ENCODE peak calls at places on chromosomes 2 and 18, in seven cellular contexts. O is HCT116, M is K562, V is H1, K is HepG2, F is SK-N-SH, A is GM12878. L is an unnamed sample.

GRCh38 chr2:166361351-166362153 is 14.2 kb downstream of the SCN9A start:
- DNase-seq in O (peak; percentile 26), M (no peak), F (peak; percentile 22), K (peak; percentile 79), A (no peak), V (no peak), L (no peak)

GRCh38 chr18:51236225-51236624 is 38.7 kb upstream of the MEX3C start:
- DNase-seq in F (no peak), V (no peak), A (no peak), K (peak; percentile 72), M (peak; percentile 25), O (peak; percentile 31), L (no peak)

GRCh38 chr2:96142217-96143113 is 2.8 kb downstream of the DUSP2 start:
- DNase-seq in M (peak; percentile 79), K (peak; percentile 22), V (no peak), F (no peak), A (no peak), O (no peak), L (no peak)

GRCh38 chr2:63589148-63589972 is 597 bp downstream of the MDH1 start:
- DNase-seq in A (no peak), M (peak; percentile 25), K (peak; percentile 27), V (no peak), F (peak; percentile 19), O (no peak), L (no peak)

GRCh38 chr2:37917281-37918228 is 7.5 kb upstream of the RMDN2 start:
- DNase-seq in O (no peak), V (no peak), F (no peak), K (no peak), M (no peak), A (no peak), L (no peak)

GRCh38 chr2:172128484-172128883 is 25.8 kb upstream of the DLX2 start:
- DNase-seq in O (no peak), V (no peak), M (no peak), F (no peak), A (no peak), K (no peak), L (no peak)

GRCh38 chr2:201448701-201449100 is 2.6 kb downstream of the TRAK2 start:
- DNase-seq in A (no peak), K (no peak), V (no peak), M (no peak), O (no peak), F (no peak), L (no peak)

GRCh38 chr2:36367497-36368353 is 12.1 kb downstream of the CRIM1 start:
- DNase-seq in O (no peak), V (no peak), M (no peak), F (no peak), A (no peak), K (peak; percentile 72), L (peak; percentile 53)

GRCh38 chr2:122163596-122163995 is 408.1 kb downstream of the TSN start:
- DNase-seq in O (no peak), M (no peak), F (no peak), V (no peak), A (no peak), K (no peak), L (no peak)

GRCh38 chr2:193584001-193584400 is 1389.3 kb upstream of the TMEFF2 start:
- DNase-seq in O (peak; percentile 32), V (no peak), A (no peak), F (peak; percentile 6), K (peak; percentile 30), M (no peak), L (peak; percentile 59)

GRCh38 chr2:27720004-27720551 is 51.4 kb upstream of the MRPL33 start:
- DNase-seq in M (no peak), V (no peak), K (peak; percentile 54), O (peak; percentile 89), A (no peak), F (no peak), L (no peak)

GRCh38 chr18:79933765-79934164 is 17.7 kb downstream of the SLC66A2 start:
- DNase-seq in O (no peak), F (no peak), V (no peak), A (no peak), M (no peak), K (peak; percentile 81), L (peak; percentile 19)

GRCh38 chr2:82792316-82792715 is 1666.8 kb downstream of the SUCLG1 start:
- DNase-seq in F (no peak), O (no peak), A (no peak), M (no peak), V (no peak), K (no peak), L (no peak)

GRCh38 chr2:23381084-23381483 is 3.9 kb upstream of the KLHL29 start:
- DNase-seq in K (peak; percentile 18), V (no peak), M (no peak), O (peak; percentile 89), A (peak; percentile 44), F (no peak), L (peak; percentile 60)

GRCh38 chr2:43421194-43421593 is 174.6 kb downstream of the THADA start:
- DNase-seq in V (no peak), A (no peak), K (no peak), F (no peak), M (no peak), O (no peak), L (no peak)

GRCh38 chr18:48123324-48123723 is 192.9 kb upstream of the SMAD2 start:
- DNase-seq in A (no peak), V (no peak), O (no peak), K (no peak), F (no peak), M (no peak), L (no peak)

GRCh38 chr2:6443424-6443823 is 422.3 kb downstream of the CMPK2 start:
- DNase-seq in O (no peak), V (no peak), K (no peak), F (no peak), M (no peak), A (no peak), L (no peak)

GRCh38 chr2:32750880-32751279 is 123.0 kb downstream of the TTC27 start:
- DNase-seq in M (no peak), O (no peak), K (no peak), V (no peak), A (no peak), F (peak; percentile 32), L (no peak)

GRCh38 chr2:10500601-10501361 is 52.7 kb upstream of the ODC1 start:
- DNase-seq in V (no peak), M (no peak), F (no peak), O (no peak), K (no peak), A (no peak), L (no peak)

GRCh38 chr2:235583144-235583543 is 89.3 kb downstream of the AGAP1 start:
- DNase-seq in V (no peak), F (no peak), K (peak; percentile 42), A (no peak), O (no peak), M (no peak), L (no peak)
- TF ChIP-seq JUND in V (no peak), F (no peak), K (no peak), A (no peak), O (no peak), M (no peak), L (no peak)

DNA sequence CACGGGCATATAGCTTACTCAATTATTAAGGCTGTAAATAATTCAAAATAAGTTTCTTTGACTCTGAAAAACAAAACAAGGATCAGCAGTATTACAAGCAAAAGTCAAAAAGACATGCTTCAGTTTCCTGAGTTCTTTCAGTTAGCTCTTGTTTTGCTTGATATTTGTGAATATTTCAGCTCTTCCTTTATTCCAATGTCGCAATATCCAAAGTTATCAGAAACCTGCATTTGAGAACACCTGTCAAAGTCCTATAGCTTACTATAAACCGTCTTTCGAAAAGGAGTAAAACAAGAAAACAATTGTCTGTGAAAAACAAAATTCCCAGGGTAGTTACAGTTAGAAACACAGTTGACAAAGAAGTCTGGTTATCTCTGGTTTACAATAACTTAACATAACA is 14.7 kb downstream of the CYP27A1 start:
- DNase-seq in K (no peak), A (no peak), V (no peak), M (no peak), O (no peak), F (no peak), L (no peak)
- TF ChIP-seq JUND in K (no peak), A (no peak), V (no peak), M (no peak), O (no peak), F (no peak), L (no peak)

DNA sequence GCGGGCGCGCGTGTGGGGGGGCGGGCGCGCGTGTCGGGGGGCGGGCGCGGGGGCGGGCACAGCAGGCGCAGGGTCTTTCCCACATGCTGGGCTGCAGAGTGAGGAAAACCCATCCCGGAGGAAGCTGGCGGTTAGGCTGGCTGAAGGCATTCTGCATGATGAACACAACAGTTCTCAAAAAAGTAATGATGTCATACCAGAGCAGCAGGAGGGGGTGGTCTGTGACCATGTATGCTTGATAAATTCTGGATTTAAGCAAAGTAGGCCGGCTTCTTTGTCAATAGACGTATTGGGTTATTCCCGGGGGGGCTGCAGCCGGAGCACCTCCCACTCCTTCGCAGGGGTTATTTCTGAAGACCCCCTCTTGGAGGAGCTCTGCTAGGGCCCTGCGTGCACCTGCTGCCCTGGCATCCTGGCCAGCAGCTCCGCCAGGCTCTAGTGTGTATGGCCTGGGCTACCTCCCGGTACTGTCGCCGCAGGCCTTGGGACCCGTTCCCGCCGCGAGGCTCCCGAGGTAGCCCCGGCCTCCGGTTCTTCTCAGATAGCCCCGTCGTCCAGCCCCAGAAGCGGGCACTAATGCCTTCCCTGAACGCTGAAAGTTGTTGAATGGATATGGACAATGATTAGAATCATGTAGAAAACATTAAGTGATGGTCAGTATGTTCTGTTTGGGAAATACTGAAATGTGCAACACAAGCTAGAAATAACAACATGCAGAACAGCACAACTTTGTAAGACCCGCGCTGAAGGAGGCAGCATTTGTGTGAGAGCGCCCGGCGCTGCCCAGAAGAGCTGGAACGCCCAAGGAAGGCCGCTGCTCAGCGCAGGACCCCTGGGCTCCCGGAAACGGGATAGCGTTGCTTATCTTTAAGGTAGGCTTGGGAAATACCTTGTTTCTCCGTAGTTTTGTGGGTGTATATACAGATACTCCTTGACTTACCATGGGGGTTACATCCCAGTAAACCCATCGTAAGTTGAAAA is 101.4 kb upstream of the RAB6C start:
- DNase-seq in K (no peak), F (no peak), A (no peak), M (no peak), V (no peak), O (no peak), L (peak; percentile 21)
- TF ChIP-seq JUND in K (no peak), F (no peak), A (no peak), M (no peak), V (no peak), O (no peak), L (no peak)

GRCh38 chr18:8998481-8999217 is 103.8 kb upstream of the NDUFV2 start:
- DNase-seq in O (no peak), K (no peak), M (peak; percentile 39), A (no peak), V (no peak), F (no peak), L (no peak)
- TF ChIP-seq JUND in O (no peak), K (no peak), M (peak; percentile 75), A (no peak), V (no peak), F (no peak), L (no peak)

DNA sequence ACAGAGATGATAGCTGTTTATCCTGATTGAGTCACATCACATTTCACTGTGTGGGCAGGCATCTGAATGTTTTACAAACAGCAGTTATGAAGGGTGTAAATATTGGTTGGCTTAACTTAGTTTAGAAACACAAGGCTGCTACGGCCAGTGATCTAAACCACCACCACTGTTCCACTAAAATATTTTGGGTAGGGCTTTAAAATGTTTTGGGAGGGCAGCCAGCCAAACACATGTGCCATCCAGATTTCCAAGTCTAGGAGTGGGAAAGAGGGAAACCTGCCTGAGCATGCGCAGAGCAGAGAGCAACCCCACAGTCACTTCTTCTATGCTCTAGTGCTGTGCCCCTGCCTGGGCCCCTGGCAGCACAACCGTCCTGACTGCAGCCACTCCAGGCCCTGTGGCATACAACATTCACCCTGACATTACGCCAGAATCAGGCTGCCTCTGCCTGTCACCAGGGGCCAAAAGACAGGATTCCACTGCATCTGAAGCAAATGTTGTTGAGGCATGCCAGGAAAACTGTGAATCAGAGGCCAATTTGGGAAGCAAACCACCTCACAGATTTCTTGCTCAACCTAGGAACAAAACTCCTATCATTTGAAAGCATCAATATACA is 74.8 kb upstream of the COL5A2 start:
- DNase-seq in M (no peak), A (no peak), V (no peak), F (peak; percentile 7), K (no peak), O (no peak), L (no peak)
- TF ChIP-seq JUND in M (no peak), A (no peak), V (no peak), F (no peak), K (no peak), O (no peak), L (no peak)